ENCODE peak calls at places on chromosomes 13 and 19, in five cellular contexts. C is RPMI7951, W is fibroblast of villous mesenchyme, H is A549, U is GM19239. Z is an unnamed sample.

GRCh38 chr19:56707821-56708220 is 36.3 kb upstream of the ZNF835 start:
- DNase-seq in C (no peak), W (no peak), H (no peak), U (no peak), Z (no peak)

GRCh38 chr19:49243129-49243528 is 81.9 kb downstream of the SLC6A16 start:
- DNase-seq in C (no peak), W (no peak), H (no peak), U (no peak), Z (no peak)

GRCh38 chr19:28831464-28831863 is 381.5 kb downstream of the UQCRFS1 start:
- DNase-seq in C (no peak), W (no peak), H (no peak), U (no peak), Z (no peak)

GRCh38 chr19:13507053-13507611 is 853 bp upstream of the CACNA1A start:
- DNase-seq in C (no peak), W (no peak), H (no peak), U (no peak), Z (no peak)

GRCh38 chr13:31631071-31631470 is 108.3 kb upstream of the RXFP2 start:
- DNase-seq in C (peak), W (no peak), H (no peak), U (no peak), Z (no peak)

GRCh38 chr13:100883453-100883852 is 208.9 kb upstream of the TMTC4 start:
- DNase-seq in C (no peak), W (no peak), H (no peak), U (no peak), Z (no peak)

GRCh38 chr13:37747071-37747612 is 122.4 kb downstream of the TRPC4 start:
- DNase-seq in C (peak), W (peak), H (no peak), U (no peak), Z (no peak)

GRCh38 chr13:114268344-114269280 is 12.8 kb upstream of the UPF3A start:
- DNase-seq in C (no peak), W (no peak), H (no peak), U (no peak), Z (no peak)

GRCh38 chr13:77184455-77184854 is 142.4 kb downstream of the MYCBP2 start:
- DNase-seq in C (no peak), W (no peak), H (no peak), U (peak), Z (peak)

GRCh38 chr19:38877781-38878574 is at the start of gene RINL:
- DNase-seq in C (no peak), W (no peak), H (no peak), U (peak), Z (peak)

GRCh38 chr13:45941261-45941660 is 89.7 kb upstream of the SIAH3 start:
- DNase-seq in C (peak), W (no peak), H (no peak), U (no peak), Z (no peak)

GRCh38 chr19:16419671-16420394 is 51.9 kb downstream of the EPS15L1 start:
- DNase-seq in C (no peak), W (peak), H (no peak), U (no peak), Z (no peak)

GRCh38 chr13:98930014-98930625 is 47.7 kb downstream of the DOCK9 start:
- DNase-seq in C (no peak), W (no peak), H (no peak), U (no peak), Z (no peak)

GRCh38 chr13:51000576-51001260 is 91.1 kb downstream of the RNASEH2B start:
- DNase-seq in C (peak), W (peak), H (no peak), U (no peak), Z (no peak)

GRCh38 chr13:97986841-97987240 is 33.4 kb downstream of the IPO5 start:
- DNase-seq in C (no peak), W (no peak), H (no peak), U (no peak), Z (no peak)

GRCh38 chr13:72458701-72459100 is 268.7 kb downstream of the MZT1 start:
- DNase-seq in C (no peak), W (peak), H (no peak), U (no peak), Z (no peak)

GRCh38 chr13:76735641-76736040 is 150.6 kb downstream of the KCTD12 start:
- DNase-seq in C (no peak), W (no peak), H (no peak), U (no peak), Z (no peak)

GRCh38 chr19:13796301-13797057 is 1.2 kb downstream of the ZSWIM4 start:
- DNase-seq in C (peak), W (peak), H (peak), U (no peak), Z (no peak)

GRCh38 chr13:73608731-73609485 is 525.3 kb downstream of the KLF12 start:
- DNase-seq in C (no peak), W (no peak), H (no peak), U (no peak), Z (no peak)

GRCh38 chr13:22178878-22179277 is 508.0 kb downstream of the FGF9 start:
- DNase-seq in C (no peak), W (no peak), H (no peak), U (no peak), Z (no peak)

GRCh38 chr13:49022472-49023144 is 46.9 kb downstream of the FNDC3A start:
- DNase-seq in C (peak), W (no peak), H (no peak), U (no peak), Z (no peak)

GRCh38 chr13:113129480-113129879 is 6.9 kb downstream of the F10 start:
- DNase-seq in C (no peak), W (no peak), H (no peak), U (no peak), Z (no peak)

GRCh38 chr19:920051-920857 is 3.1 kb downstream of the KISS1R start:
- DNase-seq in C (peak), W (no peak), H (no peak), U (no peak), Z (no peak)

GRCh38 chr13:98549006-98549727 is 27.7 kb downstream of the STK24 start:
- DNase-seq in C (peak), W (peak), H (no peak), U (no peak), Z (no peak)

GRCh38 chr19:17076539-17076919 is 952 bp downstream of the MYO9B start:
- DNase-seq in C (peak), W (no peak), H (no peak), U (peak), Z (no peak)

GRCh38 chr13:113920606-113921306 is 53.1 kb downstream of the C13orf46 start:
- DNase-seq in C (no peak), W (no peak), H (no peak), U (no peak), Z (no peak)

GRCh38 chr13:31072041-31072440 is 89.7 kb downstream of the HSPH1 start:
- DNase-seq in C (peak), W (peak), H (no peak), U (no peak), Z (no peak)

GRCh38 chr13:22848539-22849052 is 332.2 kb upstream of the SGCG start:
- DNase-seq in C (peak), W (peak), H (no peak), U (no peak), Z (no peak)

GRCh38 chr19:49555600-49556411 is 24.6 kb downstream of the NOSIP start:
- DNase-seq in C (no peak), W (peak), H (peak), U (no peak), Z (no peak)

GRCh38 chr13:29832899-29833298 is 17.5 kb downstream of the UBL3 start:
- DNase-seq in C (no peak), W (no peak), H (no peak), U (no peak), Z (no peak)

GRCh38 chr13:112744306-112745021 is 54.6 kb downstream of the ATP11A start:
- DNase-seq in C (no peak), W (peak), H (no peak), U (no peak), Z (no peak)

GRCh38 chr19:17749912-17750317 is 1.4 kb upstream of the FCHO1 start:
- DNase-seq in C (no peak), W (no peak), H (peak), U (no peak), Z (no peak)

GRCh38 chr13:107811233-107811632 is 404.1 kb downstream of the LIG4 start:
- DNase-seq in C (no peak), W (no peak), H (no peak), U (no peak), Z (no peak)